ENCODE peak calls at places on chromosomes 1 and 21, in seven cellular contexts. O, P, V, C, Y, E and R are unnamed samples.

GRCh38 chr1:43774359-43774758 is 67.0 kb downstream of the ST3GAL3 start:
- DNase-seq in O (peak), P (no peak), V (no peak), C (peak), Y (no peak), E (peak), R (peak)

GRCh38 chr1:184888505-184888904 is 85.8 kb downstream of the NIBAN1 start:
- DNase-seq in O (peak), P (no peak), V (no peak), C (no peak), Y (no peak), E (peak), R (peak)

GRCh38 chr1:63545780-63546179 is 22.5 kb downstream of the EFCAB7 start:
- DNase-seq in O (peak), P (no peak), V (no peak), C (no peak), Y (no peak), E (no peak), R (peak)

GRCh38 chr1:44636711-44637589 is 37.3 kb downstream of the TMEM53 start:
- DNase-seq in O (peak), P (no peak), V (no peak), C (no peak), Y (no peak), E (no peak), R (no peak)

GRCh38 chr1:101704895-101705294 is 291.8 kb downstream of the OLFM3 start:
- DNase-seq in O (no peak), P (no peak), V (no peak), C (no peak), Y (no peak), E (no peak), R (no peak)

GRCh38 chr1:14944471-14944981 is 209.0 kb upstream of the TMEM51 start:
- DNase-seq in O (no peak), P (no peak), V (no peak), C (no peak), Y (no peak), E (no peak), R (peak)

GRCh38 chr1:37999434-38000232 is 5.7 kb downstream of the FHL3 start:
- DNase-seq in O (peak), P (no peak), V (peak), C (peak), Y (peak), E (no peak), R (peak)

GRCh38 chr1:204742676-204743075 is 57.1 kb upstream of the LRRN2 start:
- DNase-seq in O (no peak), P (no peak), V (no peak), C (no peak), Y (peak), E (no peak), R (no peak)

GRCh38 chr1:119773711-119774241 is 5.1 kb upstream of the HMGCS2 start:
- DNase-seq in O (peak), P (peak), V (no peak), C (peak), Y (no peak), E (no peak), R (peak)

GRCh38 chr1:219317762-219318353 is 144.2 kb downstream of the LYPLAL1 start:
- DNase-seq in O (no peak), P (no peak), V (peak), C (peak), Y (no peak), E (peak), R (peak)

GRCh38 chr1:67815303-67816095 is 17.8 kb downstream of the GNG12 start:
- DNase-seq in O (no peak), P (no peak), V (no peak), C (no peak), Y (no peak), E (peak), R (no peak)

GRCh38 chr1:226551299-226551698 is 2.7 kb downstream of the STUM start:
- DNase-seq in O (no peak), P (no peak), V (no peak), C (no peak), Y (no peak), E (no peak), R (no peak)

GRCh38 chr1:154755858-154756730 is 114.0 kb downstream of the KCNN3 start:
- DNase-seq in O (peak), P (no peak), V (no peak), C (no peak), Y (no peak), E (no peak), R (peak)

GRCh38 chr1:65724151-65724550 is 68.5 kb upstream of the PDE4B start:
- DNase-seq in O (no peak), P (no peak), V (no peak), C (no peak), Y (no peak), E (no peak), R (no peak)

GRCh38 chr1:208088319-208088718 is 155.9 kb downstream of the PLXNA2 start:
- DNase-seq in O (no peak), P (no peak), V (no peak), C (no peak), Y (no peak), E (no peak), R (no peak)

GRCh38 chr1:7317888-7318287 is 453.2 kb upstream of the VAMP3 start:
- DNase-seq in O (no peak), P (no peak), V (peak), C (no peak), Y (no peak), E (no peak), R (no peak)

GRCh38 chr21:46253610-46254124 is 25.1 kb upstream of the LSS start:
- DNase-seq in O (peak), P (no peak), V (no peak), C (peak), Y (no peak), E (no peak), R (peak)

GRCh38 chr21:45769896-45770295 is 126.4 kb downstream of the PCBP3 start:
- DNase-seq in O (no peak), P (no peak), V (no peak), C (no peak), Y (no peak), E (no peak), R (no peak)

GRCh38 chr1:58249729-58250586 is 296.6 kb downstream of the OMA1 start:
- DNase-seq in O (peak), P (peak), V (peak), C (peak), Y (peak), E (no peak), R (peak)

GRCh38 chr1:9149837-9150581 is 21.1 kb upstream of the GPR157 start:
- DNase-seq in O (no peak), P (no peak), V (no peak), C (no peak), Y (no peak), E (no peak), R (no peak)

GRCh38 chr1:9152535-9152934 is 23.6 kb upstream of the GPR157 start:
- DNase-seq in O (no peak), P (no peak), V (no peak), C (no peak), Y (no peak), E (no peak), R (no peak)

GRCh38 chr1:9151326-9151860 is 22.5 kb upstream of the GPR157 start:
- DNase-seq in O (peak), P (no peak), V (no peak), C (no peak), Y (no peak), E (no peak), R (no peak)

GRCh38 chr1:9149151-9149550 is 20.2 kb upstream of the GPR157 start:
- DNase-seq in O (no peak), P (no peak), V (no peak), C (no peak), Y (no peak), E (no peak), R (no peak)

DNA sequence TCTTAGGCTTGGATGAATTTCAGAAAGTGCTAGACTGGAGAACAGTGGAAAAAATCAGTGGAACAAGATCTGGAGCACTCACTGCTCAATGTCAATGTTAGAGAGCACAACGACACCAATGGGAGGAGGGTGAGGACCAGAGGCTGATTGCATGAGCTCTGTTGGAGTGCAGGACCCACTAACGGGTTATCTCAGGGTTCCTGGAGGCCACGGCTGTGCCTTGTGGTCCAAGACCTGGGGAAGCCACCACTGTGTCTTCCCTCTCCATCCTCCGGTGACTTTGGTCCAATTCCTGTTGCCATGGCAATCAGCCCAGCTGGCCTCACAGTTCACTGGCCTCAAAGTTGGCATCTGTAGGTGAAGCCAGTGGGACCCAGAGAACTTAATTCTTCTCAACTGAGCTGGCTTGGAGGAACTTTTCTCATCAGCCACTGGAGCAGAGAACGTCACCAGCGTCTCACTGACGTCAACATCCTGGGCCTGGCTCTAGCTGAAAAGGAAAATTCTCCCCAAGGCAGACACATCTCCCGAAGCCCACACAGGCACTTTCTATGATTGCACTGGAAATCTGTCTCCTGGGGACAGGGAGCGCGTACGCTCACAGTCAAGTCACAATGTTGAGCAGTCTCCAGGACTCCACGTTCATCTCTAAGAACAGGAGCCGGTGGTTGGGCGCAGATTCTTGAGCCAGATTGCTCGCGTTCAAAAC is 21.8 kb upstream of the GPR157 start:
- DNase-seq in O (peak), P (no peak), V (no peak), C (no peak), Y (no peak), E (no peak), R (peak)
- H3K23ac ChIP-seq in O (no peak), P (no peak), V (no peak), C (no peak), Y (no peak), E (no peak), R (no peak)

GRCh38 chr21:32332463-32332951 is 33.9 kb downstream of the MRAP start:
- DNase-seq in O (no peak), P (no peak), V (no peak), C (no peak), Y (no peak), E (no peak), R (no peak)
- H3K23ac ChIP-seq in O (no peak), P (no peak), V (no peak), C (no peak), Y (no peak), E (no peak), R (no peak)

GRCh38 chr1:245695211-245695610 is 540.4 kb downstream of the KIF26B start:
- DNase-seq in O (no peak), P (no peak), V (no peak), C (no peak), Y (no peak), E (no peak), R (no peak)

GRCh38 chr1:245693116-245693515 is 538.3 kb downstream of the KIF26B start:
- DNase-seq in O (no peak), P (no peak), V (no peak), C (no peak), Y (no peak), E (no peak), R (no peak)

GRCh38 chr1:245694476-245695195 is 539.9 kb downstream of the KIF26B start:
- DNase-seq in O (no peak), P (no peak), V (no peak), C (no peak), Y (no peak), E (no peak), R (no peak)

GRCh38 chr1:245692318-245692717 is 537.5 kb downstream of the KIF26B start:
- DNase-seq in O (no peak), P (no peak), V (no peak), C (no peak), Y (no peak), E (no peak), R (no peak)

GRCh38 chr1:245693941-245694340 is 539.2 kb downstream of the KIF26B start:
- DNase-seq in O (no peak), P (no peak), V (no peak), C (no peak), Y (no peak), E (no peak), R (no peak)
- H3K23ac ChIP-seq in O (no peak), P (no peak), V (no peak), C (no peak), Y (no peak), E (no peak), R (no peak)

DNA sequence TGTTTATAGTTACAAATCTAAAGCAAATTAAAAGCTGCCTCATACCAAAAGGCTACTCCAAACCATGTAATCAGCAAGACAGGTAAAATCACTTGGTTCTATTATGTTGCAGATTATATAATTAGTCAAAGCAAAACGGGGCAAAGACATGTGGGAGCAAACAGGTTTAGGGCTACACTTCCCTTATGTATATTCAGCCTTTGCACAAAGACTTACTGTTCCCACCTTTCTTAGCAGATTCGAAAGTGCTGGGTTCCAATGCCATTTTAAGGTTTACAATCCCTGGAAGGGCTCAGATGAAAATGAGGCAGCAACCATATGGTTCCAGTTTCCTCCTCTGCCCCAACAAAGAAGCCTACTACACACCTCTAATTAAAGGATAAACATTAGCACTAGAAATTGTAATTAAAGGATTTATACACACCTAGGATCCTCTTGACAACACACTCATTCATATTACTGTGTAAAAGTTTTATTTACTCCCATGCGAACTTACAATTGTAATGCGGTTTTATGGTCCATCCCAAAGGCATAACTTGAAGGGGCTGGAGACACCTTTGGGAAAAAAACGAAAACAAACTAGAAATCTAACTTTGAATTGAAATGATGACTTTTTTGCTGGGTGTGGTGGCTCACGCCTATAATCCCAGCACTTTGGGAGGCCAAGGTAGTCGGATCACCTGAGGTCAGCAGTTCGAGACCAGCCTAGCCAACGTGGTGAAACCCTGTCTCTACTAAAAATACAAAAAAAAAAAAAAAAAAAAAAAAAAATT is 117.3 kb upstream of the PKN2 start:
- DNase-seq in O (no peak), P (no peak), V (no peak), C (no peak), Y (no peak), E (no peak), R (no peak)
- H3K23ac ChIP-seq in O (no peak), P (no peak), V (no peak), C (no peak), Y (no peak), E (no peak), R (no peak)

GRCh38 chr1:10338047-10338446 is 60.8 kb upstream of the PGD start:
- DNase-seq in O (peak), P (peak), V (peak), C (peak), Y (peak), E (peak), R (peak)
- H3K23ac ChIP-seq in O (no peak), P (no peak), V (no peak), C (no peak), Y (no peak), E (no peak), R (no peak)

GRCh38 chr1:53498555-53499142 is 39.5 kb downstream of the DMRTB1 start:
- DNase-seq in O (peak), P (no peak), V (no peak), C (no peak), Y (no peak), E (no peak), R (no peak)
- H3K23ac ChIP-seq in O (no peak), P (no peak), V (no peak), C (no peak), Y (no peak), E (no peak), R (no peak)

GRCh38 chr1:167446946-167447345 is 71.4 kb downstream of the CD247 start:
- DNase-seq in O (no peak), P (no peak), V (no peak), C (no peak), Y (no peak), E (no peak), R (no peak)
- H3K23ac ChIP-seq in O (no peak), P (no peak), V (no peak), C (no peak), Y (no peak), E (no peak), R (no peak)